ENCODE peak calls at places on chromosomes 1 and 21, in five cellular contexts. I is AG09319, K is endothelial cell, P is neural progenitor cell, N is GM12878. O is an unnamed sample.

GRCh38 chr1:226149806-226150205 is 36.7 kb downstream of the ACBD3 start:
- DNase-seq in I (peak), K (no peak), P (no peak), N (no peak), O (no peak)

GRCh38 chr1:33460947-33461629 is 11.4 kb upstream of the ZSCAN20 start:
- DNase-seq in I (no peak), K (no peak), P (no peak), N (peak), O (no peak)

GRCh38 chr1:83813571-83813970 is 185.4 kb downstream of the TTLL7 start:
- DNase-seq in I (no peak), K (no peak), P (no peak), N (no peak), O (no peak)

GRCh38 chr1:230832466-230832865 is 35.9 kb downstream of the C1orf198 start:
- DNase-seq in I (no peak), K (no peak), P (no peak), N (no peak), O (peak)

GRCh38 chr1:54998677-54999076 is at the start of gene BSND:
- DNase-seq in I (no peak), K (no peak), P (no peak), N (no peak), O (peak)

GRCh38 chr1:43534256-43534655 is 3.6 kb downstream of the PTPRF start:
- DNase-seq in I (no peak), K (no peak), P (no peak), N (no peak), O (no peak)

GRCh38 chr21:35743571-35743970 is 316.8 kb downstream of the SETD4 start:
- DNase-seq in I (no peak), K (no peak), P (no peak), N (no peak), O (no peak)

GRCh38 chr1:157431751-157432150 is 120.6 kb downstream of the FCRL5 start:
- DNase-seq in I (no peak), K (no peak), P (no peak), N (no peak), O (no peak)

GRCh38 chr1:180489976-180490375 is 12.4 kb downstream of the ACBD6 start:
- DNase-seq in I (no peak), K (no peak), P (no peak), N (no peak), O (no peak)

GRCh38 chr1:68232354-68233148 is at the start of gene WLS:
- DNase-seq in I (peak), K (peak), P (peak), N (no peak), O (peak)

GRCh38 chr1:82755671-82756070 is 954.9 kb downstream of the ADGRL2 start:
- DNase-seq in I (no peak), K (no peak), P (no peak), N (no peak), O (no peak)

GRCh38 chr21:33123396-33124120 is 53.6 kb downstream of the OLIG1 start:
- DNase-seq in I (no peak), K (no peak), P (no peak), N (no peak), O (no peak)

GRCh38 chr1:3774503-3775247 is 2.1 kb downstream of the SMIM1 start:
- DNase-seq in I (no peak), K (no peak), P (no peak), N (no peak), O (no peak)

GRCh38 chr1:172373864-172374263 is 46.6 kb upstream of the C1orf105 start:
- DNase-seq in I (no peak), K (no peak), P (no peak), N (no peak), O (no peak)

GRCh38 chr21:41483973-41484372 is 24.0 kb downstream of the TMPRSS2 start:
- DNase-seq in I (no peak), K (no peak), P (no peak), N (no peak), O (no peak)

GRCh38 chr21:31656199-31657095 is 3.0 kb upstream of the SOD1 start:
- DNase-seq in I (no peak), K (no peak), P (no peak), N (no peak), O (no peak)

GRCh38 chr1:91776068-91776794 is 109.7 kb downstream of the TGFBR3 start:
- DNase-seq in I (no peak), K (no peak), P (no peak), N (no peak), O (no peak)

GRCh38 chr21:42524341-42525227 is 10.9 kb downstream of the SLC37A1 start:
- DNase-seq in I (peak), K (no peak), P (peak), N (peak), O (no peak)

GRCh38 chr1:78214334-78214733 is 168.6 kb downstream of the GIPC2 start:
- DNase-seq in I (no peak), K (no peak), P (no peak), N (no peak), O (no peak)

GRCh38 chr1:173095632-173096031 is 44.9 kb upstream of the TNFSF18 start:
- DNase-seq in I (peak), K (no peak), P (no peak), N (no peak), O (no peak)

GRCh38 chr21:42145569-42146250 is 73.2 kb upstream of the ABCG1 start:
- DNase-seq in I (peak), K (peak), P (peak), N (peak), O (no peak)

GRCh38 chr1:223331929-223332328 is 32.0 kb downstream of the SUSD4 start:
- DNase-seq in I (peak), K (no peak), P (no peak), N (no peak), O (no peak)

GRCh38 chr1:236523704-236524141 is at the start of gene LGALS8:
- DNase-seq in I (peak), K (peak), P (peak), N (no peak), O (peak)

GRCh38 chr21:15121655-15122120 is 56.9 kb upstream of the NRIP1 start:
- DNase-seq in I (no peak), K (no peak), P (no peak), N (no peak), O (no peak)

GRCh38 chr21:32203877-32204480 is 74.9 kb downstream of the MIS18A start:
- DNase-seq in I (no peak), K (no peak), P (no peak), N (no peak), O (no peak)

GRCh38 chr1:108057536-108057935 is 92.6 kb upstream of the VAV3 start:
- DNase-seq in I (no peak), K (peak), P (peak), N (no peak), O (no peak)

GRCh38 chr1:64212023-64212422 is 8.6 kb downstream of the UBE2U start:
- DNase-seq in I (peak), K (no peak), P (no peak), N (no peak), O (no peak)

GRCh38 chr1:42944207-42944928 is 14.3 kb downstream of the SLC2A1 start:
- DNase-seq in I (no peak), K (no peak), P (no peak), N (no peak), O (no peak)

GRCh38 chr21:24436236-24436635 is 1171.0 kb downstream of the MRPL39 start:
- DNase-seq in I (no peak), K (no peak), P (no peak), N (no peak), O (no peak)

GRCh38 chr1:222652676-222653075 is 34.8 kb downstream of the MIA3 start:
- DNase-seq in I (no peak), K (no peak), P (no peak), N (no peak), O (no peak)

GRCh38 chr1:56627636-56628039 is 17.5 kb upstream of the PRKAA2 start:
- DNase-seq in I (no peak), K (no peak), P (peak), N (no peak), O (no peak)

GRCh38 chr1:150142083-150142482 is 7.6 kb upstream of the PLEKHO1 start:
- DNase-seq in I (no peak), K (no peak), P (no peak), N (no peak), O (no peak)

GRCh38 chr1:44012941-44013609 is 18.2 kb downstream of the SLC6A9 start:
- DNase-seq in I (no peak), K (no peak), P (peak), N (no peak), O (no peak)

GRCh38 chr21:28704746-28705145 is 287.9 kb downstream of the LTN1 start:
- DNase-seq in I (no peak), K (no peak), P (no peak), N (no peak), O (no peak)

GRCh38 chr1:212680691-212681090 is 18.9 kb downstream of the BATF3 start:
- DNase-seq in I (no peak), K (no peak), P (no peak), N (no peak), O (no peak)

GRCh38 chr1:112674986-112675727 is 698 bp downstream of the MOV10 start:
- DNase-seq in I (no peak), K (peak), P (peak), N (no peak), O (no peak)

GRCh38 chr1:218025454-218025853 is 259.6 kb upstream of the RRP15 start:
- DNase-seq in I (no peak), K (no peak), P (no peak), N (no peak), O (no peak)

GRCh38 chr1:151787689-151788088 is 2.6 kb downstream of the TDRKH start:
- DNase-seq in I (no peak), K (no peak), P (no peak), N (no peak), O (no peak)

GRCh38 chr1:89962024-89962741 is 32.7 kb upstream of the ZNF326 start:
- DNase-seq in I (no peak), K (no peak), P (no peak), N (no peak), O (no peak)

GRCh38 chr1:238501290-238501689 is 610.6 kb upstream of the ZP4 start:
- DNase-seq in I (no peak), K (no peak), P (no peak), N (no peak), O (no peak)

DNA sequence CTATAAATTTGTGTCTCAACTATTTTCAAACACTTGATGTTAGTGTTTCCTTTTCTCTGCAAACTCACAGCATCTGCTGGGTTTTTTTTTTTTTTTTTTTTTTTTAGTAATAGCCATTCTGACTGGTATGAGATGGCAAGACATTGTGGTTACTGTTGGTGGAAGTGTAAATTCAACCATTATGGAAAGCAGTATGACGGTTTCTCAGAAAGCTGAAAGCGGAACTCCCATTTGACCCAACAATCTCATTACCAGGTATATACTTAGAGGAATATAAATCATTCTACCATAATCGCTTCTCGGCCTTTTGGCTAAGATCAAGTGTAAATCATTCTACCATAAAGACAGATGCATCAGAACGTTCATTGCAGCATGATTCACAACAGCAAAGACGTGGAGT is 608.3 kb upstream of the ZP4 start:
- DNase-seq in I (no peak), K (no peak), P (no peak), N (no peak), O (no peak)
- TF ChIP-seq CTCF in I (no peak), K (no peak), P (no peak), N (no peak), O (no peak)

DNA sequence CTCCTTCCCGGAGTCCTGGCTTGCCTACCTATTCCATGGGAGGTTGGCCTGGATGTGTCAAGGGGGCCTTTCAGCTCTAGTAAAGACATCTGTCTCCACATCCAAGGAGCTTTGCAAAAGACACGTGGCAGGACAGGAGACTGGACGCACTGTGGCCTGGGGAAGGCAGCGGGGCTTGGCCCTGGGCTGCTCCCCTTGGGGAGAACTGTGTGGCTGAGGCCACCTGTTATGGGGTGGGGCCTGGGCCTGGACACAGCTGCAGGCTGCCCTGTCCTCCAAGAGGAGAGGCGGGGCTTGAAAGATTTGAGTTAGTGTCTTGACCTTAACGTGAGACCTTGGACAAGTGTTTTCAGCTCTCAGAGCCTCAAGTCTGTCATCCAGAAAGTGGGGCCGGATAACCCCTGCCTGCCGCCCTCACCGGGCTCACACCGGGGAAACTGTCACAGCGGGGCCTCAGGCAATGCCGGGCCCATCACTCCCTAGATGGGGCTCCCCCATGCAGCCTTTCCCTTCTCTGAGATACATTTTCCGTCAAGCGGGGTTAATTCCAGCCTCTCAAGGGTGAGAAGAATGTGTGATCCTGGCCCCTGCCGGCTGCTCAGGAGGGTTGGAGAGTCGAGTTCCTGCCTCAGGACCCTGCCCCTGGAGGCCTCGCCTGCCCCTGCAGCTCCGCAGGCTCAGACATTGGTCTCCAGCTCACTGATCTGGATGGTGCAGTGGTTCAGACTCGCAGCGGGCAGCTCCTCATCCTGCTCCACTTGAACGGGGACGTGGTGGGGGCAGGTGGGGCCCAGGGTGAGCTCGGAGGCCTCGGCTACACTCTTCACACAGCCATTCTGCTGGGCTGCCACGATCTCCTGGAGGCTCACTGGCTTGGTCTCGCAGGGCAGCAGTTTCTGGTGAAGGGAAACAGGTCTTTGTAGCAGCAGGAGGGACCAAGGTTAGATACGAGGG is 25.6 kb downstream of the PODN start:
- DNase-seq in I (no peak), K (peak), P (peak), N (no peak), O (no peak)
- TF ChIP-seq CTCF in I (no peak), K (no peak), P (peak), N (no peak), O (no peak)

GRCh38 chr1:247056071-247056470 is 22.5 kb downstream of the ZNF670 start:
- DNase-seq in I (no peak), K (no peak), P (no peak), N (no peak), O (no peak)

GRCh38 chr1:247060771-247061170 is 17.8 kb downstream of the ZNF670 start:
- DNase-seq in I (no peak), K (no peak), P (no peak), N (no peak), O (no peak)

GRCh38 chr1:247054992-247055415 is 23.6 kb downstream of the ZNF670 start:
- DNase-seq in I (no peak), K (no peak), P (no peak), N (no peak), O (no peak)
- TF ChIP-seq CTCF in I (no peak), K (no peak), P (no peak), N (no peak), O (no peak)

DNA sequence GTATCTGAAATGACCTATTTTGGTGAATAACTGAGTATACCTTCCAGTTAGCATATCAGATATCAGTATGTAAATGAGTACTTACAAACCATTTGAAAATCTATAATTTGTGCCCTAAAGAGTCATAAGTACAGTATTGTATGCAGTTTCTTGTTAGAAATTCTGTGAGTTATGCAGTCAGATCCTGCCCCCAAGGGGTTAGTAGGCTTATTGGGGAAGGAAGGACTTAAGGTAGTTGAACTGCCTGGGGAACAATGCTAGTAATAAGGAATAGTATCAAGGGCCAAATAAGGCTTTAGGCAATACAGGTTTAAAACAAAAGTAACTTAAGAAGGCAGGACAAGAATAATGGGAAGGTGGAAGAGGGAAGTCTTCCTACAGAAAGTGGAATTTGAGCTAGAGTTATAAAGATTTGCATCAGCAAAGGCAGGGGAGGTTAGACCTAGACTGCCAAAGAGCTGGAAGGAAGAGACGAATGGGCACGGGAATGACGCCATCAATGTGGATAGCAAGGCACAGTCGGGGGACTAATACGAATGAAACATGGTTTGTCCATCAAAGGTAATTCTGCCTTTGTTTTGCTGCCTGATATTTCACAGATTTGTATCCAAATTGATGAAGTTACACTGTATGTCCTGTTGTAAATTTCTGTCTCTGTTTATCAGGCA is 182.9 kb upstream of the DPYD start:
- DNase-seq in I (no peak), K (no peak), P (peak), N (no peak), O (no peak)
- TF ChIP-seq CTCF in I (no peak), K (no peak), P (no peak), N (no peak), O (peak)

O was measured in chondrocyte.